ENCODE peak calls at places on chromosome 6, in six cellular contexts. One of them, this sample, is unnamed.

GRCh38 chr6:111841822-111842221 is 31.4 kb downstream of the FYN start:
- DNase-seq in OCI-LY7: peak
- DNase-seq in fibroblast of lung: peak
- DNase-seq in astrocyte: peak
- DNase-seq in left ventricle myocardium inferior: no peak
- DNase-seq in stomach: peak
- DNase-seq in this sample: no peak

GRCh38 chr6:109033655-109034054 is 61.0 kb downstream of the SESN1 start:
- DNase-seq in OCI-LY7: no peak
- DNase-seq in fibroblast of lung: no peak
- DNase-seq in astrocyte: no peak
- DNase-seq in left ventricle myocardium inferior: no peak
- DNase-seq in stomach: no peak
- DNase-seq in this sample: no peak

GRCh38 chr6:131172237-131172636 is 37.0 kb downstream of the AKAP7 start:
- DNase-seq in OCI-LY7: no peak
- DNase-seq in fibroblast of lung: no peak
- DNase-seq in astrocyte: peak
- DNase-seq in left ventricle myocardium inferior: no peak
- DNase-seq in stomach: no peak
- DNase-seq in this sample: no peak

GRCh38 chr6:97497713-97498331 is 214.8 kb upstream of the MMS22L start:
- DNase-seq in OCI-LY7: peak
- DNase-seq in fibroblast of lung: peak
- DNase-seq in astrocyte: peak
- DNase-seq in left ventricle myocardium inferior: peak
- DNase-seq in stomach: peak
- DNase-seq in this sample: no peak

GRCh38 chr6:25014806-25015560 is 79.2 kb upstream of the RIPOR2 start:
- DNase-seq in OCI-LY7: peak
- DNase-seq in fibroblast of lung: peak
- DNase-seq in astrocyte: peak
- DNase-seq in left ventricle myocardium inferior: no peak
- DNase-seq in stomach: no peak
- DNase-seq in this sample: peak

GRCh38 chr6:161186173-161186769 is 87.6 kb downstream of the AGPAT4 start:
- DNase-seq in OCI-LY7: no peak
- DNase-seq in fibroblast of lung: peak
- DNase-seq in astrocyte: peak
- DNase-seq in left ventricle myocardium inferior: no peak
- DNase-seq in stomach: no peak
- DNase-seq in this sample: no peak

GRCh38 chr6:706819-707381 is 14.0 kb upstream of the EXOC2 start:
- DNase-seq in OCI-LY7: no peak
- DNase-seq in fibroblast of lung: no peak
- DNase-seq in astrocyte: no peak
- DNase-seq in left ventricle myocardium inferior: no peak
- DNase-seq in stomach: no peak
- DNase-seq in this sample: no peak

GRCh38 chr6:107690864-107691661 is 133.1 kb downstream of the SCML4 start:
- DNase-seq in OCI-LY7: no peak
- DNase-seq in fibroblast of lung: peak
- DNase-seq in astrocyte: peak
- DNase-seq in left ventricle myocardium inferior: no peak
- DNase-seq in stomach: no peak
- DNase-seq in this sample: peak

GRCh38 chr6:161917645-161918044 is 643.8 kb upstream of the AGPAT4 start:
- DNase-seq in OCI-LY7: no peak
- DNase-seq in fibroblast of lung: peak
- DNase-seq in astrocyte: peak
- DNase-seq in left ventricle myocardium inferior: no peak
- DNase-seq in stomach: no peak
- DNase-seq in this sample: no peak

GRCh38 chr6:22149501-22150490 is 147.0 kb downstream of the PRL start:
- DNase-seq in OCI-LY7: no peak
- DNase-seq in fibroblast of lung: peak
- DNase-seq in astrocyte: peak
- DNase-seq in left ventricle myocardium inferior: no peak
- DNase-seq in stomach: no peak
- DNase-seq in this sample: no peak

GRCh38 chr6:435442-436307 is 44.1 kb downstream of the IRF4 start:
- DNase-seq in OCI-LY7: no peak
- DNase-seq in fibroblast of lung: peak
- DNase-seq in astrocyte: no peak
- DNase-seq in left ventricle myocardium inferior: no peak
- DNase-seq in stomach: no peak
- DNase-seq in this sample: no peak

GRCh38 chr6:26202811-26203583 is 115.8 kb downstream of the HFE start:
- DNase-seq in OCI-LY7: peak
- DNase-seq in fibroblast of lung: no peak
- DNase-seq in astrocyte: no peak
- DNase-seq in left ventricle myocardium inferior: no peak
- DNase-seq in stomach: no peak
- DNase-seq in this sample: no peak

GRCh38 chr6:106199998-106200397 is 113.9 kb downstream of the PRDM1 start:
- DNase-seq in OCI-LY7: no peak
- DNase-seq in fibroblast of lung: peak
- DNase-seq in astrocyte: peak
- DNase-seq in left ventricle myocardium inferior: no peak
- DNase-seq in stomach: no peak
- DNase-seq in this sample: no peak

GRCh38 chr6:53347921-53348435 is 772 bp downstream of the ELOVL5 start:
- DNase-seq in OCI-LY7: peak
- DNase-seq in fibroblast of lung: peak
- DNase-seq in astrocyte: peak
- DNase-seq in left ventricle myocardium inferior: peak
- DNase-seq in stomach: peak
- DNase-seq in this sample: peak

GRCh38 chr6:49269190-49269589 is 193.9 kb downstream of the MMUT start:
- DNase-seq in OCI-LY7: no peak
- DNase-seq in fibroblast of lung: peak
- DNase-seq in astrocyte: peak
- DNase-seq in left ventricle myocardium inferior: no peak
- DNase-seq in stomach: no peak
- DNase-seq in this sample: no peak

GRCh38 chr6:51531623-51532022 is 555.8 kb downstream of the PKHD1 start:
- DNase-seq in OCI-LY7: no peak
- DNase-seq in fibroblast of lung: no peak
- DNase-seq in astrocyte: no peak
- DNase-seq in left ventricle myocardium inferior: no peak
- DNase-seq in stomach: no peak
- DNase-seq in this sample: no peak

GRCh38 chr6:46490425-46491200 is 636 bp downstream of the RCAN2 start:
- DNase-seq in OCI-LY7: peak
- DNase-seq in fibroblast of lung: no peak
- DNase-seq in astrocyte: no peak
- DNase-seq in left ventricle myocardium inferior: peak
- DNase-seq in stomach: peak
- DNase-seq in this sample: peak

GRCh38 chr6:17268114-17268513 is 13.0 kb upstream of the RBM24 start:
- DNase-seq in OCI-LY7: no peak
- DNase-seq in fibroblast of lung: no peak
- DNase-seq in astrocyte: peak
- DNase-seq in left ventricle myocardium inferior: no peak
- DNase-seq in stomach: no peak
- DNase-seq in this sample: no peak

GRCh38 chr6:72649032-72649984 is 27.4 kb downstream of the KCNQ5 start:
- DNase-seq in OCI-LY7: no peak
- DNase-seq in fibroblast of lung: peak
- DNase-seq in astrocyte: peak
- DNase-seq in left ventricle myocardium inferior: no peak
- DNase-seq in stomach: no peak
- DNase-seq in this sample: no peak

GRCh38 chr6:147156799-147157382 is 47.3 kb upstream of the STXBP5 start:
- DNase-seq in OCI-LY7: no peak
- DNase-seq in fibroblast of lung: peak
- DNase-seq in astrocyte: peak
- DNase-seq in left ventricle myocardium inferior: no peak
- DNase-seq in stomach: no peak
- DNase-seq in this sample: no peak

GRCh38 chr6:107132330-107132954 is 17.1 kb upstream of the BEND3 start:
- DNase-seq in OCI-LY7: peak
- DNase-seq in fibroblast of lung: peak
- DNase-seq in astrocyte: no peak
- DNase-seq in left ventricle myocardium inferior: no peak
- DNase-seq in stomach: no peak
- DNase-seq in this sample: no peak

GRCh38 chr6:154458565-154459475 is 51.7 kb downstream of the CNKSR3 start:
- DNase-seq in OCI-LY7: no peak
- DNase-seq in fibroblast of lung: no peak
- DNase-seq in astrocyte: peak
- DNase-seq in left ventricle myocardium inferior: no peak
- DNase-seq in stomach: no peak
- DNase-seq in this sample: no peak

GRCh38 chr6:19839788-19840187 is 2.6 kb downstream of the ID4 start:
- DNase-seq in OCI-LY7: peak
- DNase-seq in fibroblast of lung: no peak
- DNase-seq in astrocyte: no peak
- DNase-seq in left ventricle myocardium inferior: no peak
- DNase-seq in stomach: no peak
- DNase-seq in this sample: no peak
- H3K4me3 ChIP-seq in OCI-LY7: peak
- H3K4me3 ChIP-seq in fibroblast of lung: no peak
- H3K4me3 ChIP-seq in astrocyte: peak
- H3K4me3 ChIP-seq in left ventricle myocardium inferior: peak
- H3K4me3 ChIP-seq in stomach: peak
- H3K4me3 ChIP-seq in this sample: peak

DNA sequence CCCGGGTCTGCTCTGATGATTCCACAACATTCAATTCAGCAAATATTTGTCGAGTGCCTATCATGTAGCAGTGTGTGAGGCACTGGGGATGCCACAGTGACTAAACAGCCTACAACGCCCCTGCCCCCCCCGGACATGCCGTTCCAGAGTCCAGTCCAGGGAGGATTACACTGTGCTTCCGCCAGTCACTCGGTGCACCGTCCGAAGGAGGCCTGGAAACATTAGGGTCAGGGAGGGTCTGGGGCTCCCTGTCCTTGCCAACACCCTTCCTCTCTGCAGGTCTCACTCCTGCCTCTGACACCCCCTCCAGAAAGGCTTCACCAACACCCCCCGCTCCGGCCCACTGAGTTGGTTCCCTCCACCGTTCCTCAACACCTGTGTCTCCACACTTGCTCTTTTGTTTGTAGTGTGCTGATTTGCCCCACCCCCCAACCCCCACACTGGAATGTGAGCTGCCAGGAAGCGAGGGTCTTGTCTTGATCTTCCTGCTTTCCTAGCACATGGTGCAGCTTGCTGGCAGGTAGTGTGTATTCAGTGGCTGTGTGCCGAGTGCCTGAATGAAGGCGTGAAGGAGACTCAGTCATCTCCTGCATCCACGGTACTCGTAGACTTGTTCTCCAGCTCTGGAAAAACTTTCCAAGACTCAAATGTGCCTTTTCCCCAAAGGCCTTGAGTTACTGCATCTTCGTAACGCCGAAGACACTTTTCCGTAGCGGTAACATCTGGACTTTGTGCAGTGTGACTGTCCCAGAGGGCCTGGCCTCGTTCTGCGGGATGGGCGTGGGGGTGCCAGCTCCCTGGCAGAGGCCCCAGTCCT is 150.4 kb downstream of the ZDHHC14 start:
- DNase-seq in OCI-LY7: no peak
- DNase-seq in fibroblast of lung: no peak
- DNase-seq in astrocyte: no peak
- DNase-seq in left ventricle myocardium inferior: no peak
- DNase-seq in stomach: no peak
- DNase-seq in this sample: no peak
- H3K4me3 ChIP-seq in OCI-LY7: no peak
- H3K4me3 ChIP-seq in fibroblast of lung: no peak
- H3K4me3 ChIP-seq in astrocyte: no peak
- H3K4me3 ChIP-seq in left ventricle myocardium inferior: no peak
- H3K4me3 ChIP-seq in stomach: no peak
- H3K4me3 ChIP-seq in this sample: no peak

GRCh38 chr6:143750945-143751344 is 73.2 kb downstream of the PHACTR2 start:
- DNase-seq in OCI-LY7: no peak
- DNase-seq in fibroblast of lung: no peak
- DNase-seq in astrocyte: no peak
- DNase-seq in left ventricle myocardium inferior: no peak
- DNase-seq in stomach: no peak
- DNase-seq in this sample: no peak
- H3K4me3 ChIP-seq in OCI-LY7: no peak
- H3K4me3 ChIP-seq in fibroblast of lung: no peak
- H3K4me3 ChIP-seq in astrocyte: no peak
- H3K4me3 ChIP-seq in left ventricle myocardium inferior: no peak
- H3K4me3 ChIP-seq in stomach: no peak
- H3K4me3 ChIP-seq in this sample: no peak

GRCh38 chr6:156953478-156954146 is 176.4 kb downstream of the ARID1B start:
- DNase-seq in OCI-LY7: peak
- DNase-seq in fibroblast of lung: peak
- DNase-seq in astrocyte: peak
- DNase-seq in left ventricle myocardium inferior: no peak
- DNase-seq in stomach: no peak
- DNase-seq in this sample: no peak

GRCh38 chr6:156954191-156954590 is 177.0 kb downstream of the ARID1B start:
- DNase-seq in OCI-LY7: no peak
- DNase-seq in fibroblast of lung: no peak
- DNase-seq in astrocyte: no peak
- DNase-seq in left ventricle myocardium inferior: no peak
- DNase-seq in stomach: no peak
- DNase-seq in this sample: no peak

GRCh38 chr6:156952401-156952800 is 175.2 kb downstream of the ARID1B start:
- DNase-seq in OCI-LY7: no peak
- DNase-seq in fibroblast of lung: no peak
- DNase-seq in astrocyte: no peak
- DNase-seq in left ventricle myocardium inferior: no peak
- DNase-seq in stomach: no peak
- DNase-seq in this sample: no peak

GRCh38 chr6:156954781-156955180 is 177.6 kb downstream of the ARID1B start:
- DNase-seq in OCI-LY7: no peak
- DNase-seq in fibroblast of lung: no peak
- DNase-seq in astrocyte: no peak
- DNase-seq in left ventricle myocardium inferior: no peak
- DNase-seq in stomach: no peak
- DNase-seq in this sample: no peak

GRCh38 chr6:156953125-156953477 is 175.9 kb downstream of the ARID1B start:
- DNase-seq in OCI-LY7: no peak
- DNase-seq in fibroblast of lung: no peak
- DNase-seq in astrocyte: no peak
- DNase-seq in left ventricle myocardium inferior: no peak
- DNase-seq in stomach: no peak
- DNase-seq in this sample: no peak
- H3K4me3 ChIP-seq in OCI-LY7: no peak
- H3K4me3 ChIP-seq in fibroblast of lung: peak
- H3K4me3 ChIP-seq in astrocyte: peak
- H3K4me3 ChIP-seq in left ventricle myocardium inferior: peak
- H3K4me3 ChIP-seq in stomach: no peak
- H3K4me3 ChIP-seq in this sample: no peak

This sample was measured in sigmoid colon.